ENCODE peak calls at places on chromosomes 7 and 10, in six cellular contexts. A, G, I, L, N and O are unnamed samples.

GRCh38 chr7:137890449-137890916 is 43.7 kb upstream of the DGKI start:
- DNase-seq in A (no peak), G (no peak), I (no peak), L (no peak), N (no peak), O (no peak)

GRCh38 chr10:101270763-101271162 is 41.5 kb upstream of the LBX1 start:
- DNase-seq in A (no peak), G (no peak), I (no peak), L (no peak), N (no peak), O (no peak)

GRCh38 chr7:37832194-37832593 is 16.2 kb upstream of the NME8 start:
- DNase-seq in A (no peak), G (peak), I (no peak), L (peak), N (no peak), O (no peak)

GRCh38 chr10:32149257-32149955 is 93.2 kb upstream of the KIF5B start:
- DNase-seq in A (peak), G (no peak), I (no peak), L (no peak), N (peak), O (peak)

GRCh38 chr7:80885774-80886173 is 33.1 kb downstream of the SEMA3C start:
- DNase-seq in A (no peak), G (no peak), I (no peak), L (no peak), N (no peak), O (no peak)

GRCh38 chr7:137146996-137147720 is 196.4 kb downstream of the PTN start:
- DNase-seq in A (peak), G (no peak), I (no peak), L (no peak), N (no peak), O (no peak)

GRCh38 chr10:33238643-33239042 is 95.8 kb downstream of the NRP1 start:
- DNase-seq in A (peak), G (no peak), I (no peak), L (no peak), N (peak), O (no peak)

GRCh38 chr7:38682602-38683001 is 51.4 kb upstream of the AMPH start:
- DNase-seq in A (no peak), G (no peak), I (no peak), L (no peak), N (no peak), O (no peak)

DNA sequence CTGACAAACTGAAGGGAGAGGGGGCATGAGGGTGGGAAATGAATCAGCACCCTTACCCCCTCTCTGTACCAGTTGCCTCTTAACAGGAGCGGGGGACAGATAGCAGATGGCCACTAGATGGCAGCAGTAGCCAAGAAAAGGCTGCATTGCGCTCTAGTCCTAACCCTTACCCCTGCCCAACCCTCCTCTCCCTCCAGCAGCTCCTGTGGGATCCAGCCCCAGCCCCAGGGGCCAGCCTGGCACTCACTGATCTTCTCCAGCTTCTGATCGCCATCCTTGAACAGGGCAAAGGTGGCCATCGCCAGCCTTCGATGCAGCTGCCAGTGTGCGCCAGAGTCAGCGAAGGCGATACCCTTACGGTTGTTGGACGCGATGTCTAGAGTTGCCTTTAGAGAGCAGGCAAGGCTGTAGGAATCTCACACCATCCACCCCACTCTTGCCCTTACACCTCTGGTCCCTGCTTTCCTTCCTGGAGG is 2.2 kb downstream of the CYP17A1 start:
- DNase-seq in A (peak), G (peak), I (peak), L (peak), N (peak), O (peak)
- H3K4me3 ChIP-seq in A (no peak), G (no peak), I (no peak), L (no peak), N (no peak), O (no peak)

DNA sequence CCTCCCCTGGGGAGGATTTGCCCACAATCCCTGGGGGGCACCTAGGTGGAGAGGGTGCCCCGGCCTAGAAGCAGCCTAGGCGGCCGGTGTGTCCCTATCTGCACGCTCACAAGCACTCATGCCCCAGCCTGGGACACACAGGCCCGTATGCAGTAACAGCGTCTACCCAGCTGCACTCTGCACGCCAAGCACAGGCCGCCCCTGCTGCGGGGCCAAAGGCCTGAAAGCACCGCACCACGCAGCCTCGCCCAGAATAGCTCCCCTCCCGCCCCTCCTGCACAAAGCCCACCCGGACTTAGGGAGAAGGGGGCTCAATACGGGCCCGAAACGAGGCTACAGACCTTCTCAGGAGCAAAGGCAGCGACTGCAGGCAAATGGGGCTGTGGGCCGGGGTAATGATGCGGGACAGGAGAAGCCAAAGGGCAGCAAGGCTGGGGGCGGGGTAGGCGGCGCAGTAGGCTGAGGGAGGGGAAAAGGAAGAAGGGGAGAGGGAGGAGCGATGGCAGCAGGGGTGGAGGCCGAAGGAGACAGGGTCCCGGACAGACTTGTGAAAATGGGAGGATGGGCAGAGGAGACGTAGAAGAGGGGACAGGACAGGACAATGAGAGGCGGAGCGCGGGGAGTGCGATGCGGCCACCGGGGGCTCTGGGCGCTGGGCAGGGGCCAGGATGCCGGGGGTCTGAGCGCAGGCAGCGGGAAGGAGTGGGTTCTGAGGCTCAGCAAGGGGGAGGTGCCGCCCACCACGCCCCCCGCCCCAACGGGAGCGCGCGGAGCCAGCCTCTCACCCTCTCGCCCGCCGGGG is 544 bp downstream of the GPRIN2 start:
- DNase-seq in A (no peak), G (no peak), I (peak), L (peak), N (no peak), O (no peak)
- H3K4me3 ChIP-seq in A (peak), G (peak), I (no peak), L (peak), N (peak), O (no peak)

DNA sequence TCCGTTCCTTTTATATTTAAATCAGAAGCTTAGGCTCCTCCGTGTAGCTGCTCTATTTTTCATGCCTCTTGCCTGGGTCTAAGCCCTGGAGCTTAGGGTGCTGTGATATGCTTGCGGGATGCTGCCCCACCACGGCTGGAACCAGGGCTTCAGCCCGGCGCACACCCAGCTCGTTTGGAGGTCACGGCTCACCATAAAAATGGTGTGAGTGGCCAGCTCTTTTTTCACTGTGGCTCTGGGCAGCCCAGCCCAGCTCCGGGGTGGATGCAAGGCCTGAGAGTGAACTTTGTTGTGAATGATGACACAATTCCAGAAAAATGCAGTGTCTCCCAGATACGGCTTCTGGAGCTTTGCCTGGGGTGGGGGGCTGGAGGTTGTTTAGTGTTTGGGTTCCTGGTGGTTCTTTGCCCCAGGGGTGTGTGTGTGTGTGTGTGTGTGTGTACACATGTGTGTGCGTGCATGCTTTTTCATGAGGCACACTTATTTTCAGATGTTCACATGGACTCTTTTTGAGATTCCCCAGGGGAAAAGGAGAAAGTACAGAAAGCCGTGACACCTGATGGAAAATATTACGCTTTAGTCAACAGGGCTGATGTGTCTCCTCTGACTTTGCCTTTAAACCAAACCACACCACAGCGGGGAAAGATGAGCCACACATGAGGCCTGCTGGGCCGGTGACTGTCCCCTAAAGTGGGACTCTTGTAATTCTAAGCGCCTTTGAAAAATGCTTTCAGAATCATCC is 46.2 kb downstream of the GRK5 start:
- DNase-seq in A (peak), G (peak), I (no peak), L (peak), N (peak), O (no peak)
- H3K4me3 ChIP-seq in A (no peak), G (no peak), I (no peak), L (no peak), N (peak), O (no peak)

GRCh38 chr7:90958669-90959068 is 305.6 kb upstream of the FZD1 start:
- DNase-seq in A (peak), G (no peak), I (no peak), L (no peak), N (peak), O (no peak)
- H3K4me3 ChIP-seq in A (no peak), G (no peak), I (no peak), L (no peak), N (no peak), O (no peak)

GRCh38 chr10:43408331-43408709 is 666 bp downstream of the HNRNPF start:
- DNase-seq in A (no peak), G (no peak), I (no peak), L (no peak), N (no peak), O (no peak)

GRCh38 chr10:43408710-43409384 is at the start of gene HNRNPF:
- DNase-seq in A (peak), G (peak), I (peak), L (peak), N (peak), O (peak)

GRCh38 chr10:43411536-43411935 is 2.5 kb upstream of the HNRNPF start:
- DNase-seq in A (no peak), G (no peak), I (no peak), L (no peak), N (no peak), O (no peak)

GRCh38 chr10:43409385-43410109 is 561 bp upstream of the HNRNPF start:
- DNase-seq in A (no peak), G (peak), I (peak), L (peak), N (no peak), O (no peak)

GRCh38 chr10:43410345-43410744 is 1.4 kb upstream of the HNRNPF start:
- DNase-seq in A (no peak), G (no peak), I (no peak), L (no peak), N (no peak), O (no peak)
- H3K4me3 ChIP-seq in A (no peak), G (no peak), I (peak), L (no peak), N (no peak), O (peak)